ENCODE peak calls at places on chromosome 5, in eight cellular contexts. P is MM.1S, L is OCI-LY7, Q is PC-3, C is hepatocyte, X is neural progenitor cell, K is HCT116, U is GM23338. W is an unnamed sample.

GRCh38 chr5:150660108-150660831 is 781 bp upstream of the MYOZ3 start:
- DNase-seq in P (no peak), L (no peak), Q (no peak), C (peak), X (no peak), K (no peak), U (no peak), W (no peak)

GRCh38 chr5:56172225-56172624 is 60.9 kb downstream of the ANKRD55 start:
- DNase-seq in P (no peak), L (no peak), Q (peak), C (no peak), X (no peak), K (no peak), U (no peak), W (peak)

GRCh38 chr5:84480873-84481637 is 96.4 kb upstream of the EDIL3 start:
- DNase-seq in P (no peak), L (no peak), Q (peak), C (no peak), X (no peak), K (no peak), U (peak), W (no peak)

GRCh38 chr5:93723005-93723404 is 18.4 kb downstream of the POU5F2 start:
- DNase-seq in P (no peak), L (no peak), Q (peak), C (no peak), X (no peak), K (no peak), U (no peak), W (peak)

GRCh38 chr5:82635561-82636288 is 357.6 kb upstream of the RPS23 start:
- DNase-seq in P (no peak), L (no peak), Q (peak), C (peak), X (no peak), K (peak), U (no peak), W (peak)

GRCh38 chr5:38148021-38148625 is 110.2 kb upstream of the EGFLAM start:
- DNase-seq in P (no peak), L (no peak), Q (no peak), C (no peak), X (no peak), K (no peak), U (no peak), W (no peak)

GRCh38 chr5:77568555-77568954 is 70.0 kb downstream of the OTP start:
- DNase-seq in P (no peak), L (no peak), Q (no peak), C (no peak), X (no peak), K (no peak), U (no peak), W (no peak)

GRCh38 chr5:128559300-128560297 is 21.6 kb upstream of the FBN2 start:
- DNase-seq in P (no peak), L (no peak), Q (peak), C (no peak), X (no peak), K (no peak), U (peak), W (peak)

GRCh38 chr5:156477196-156477595 is 150.2 kb downstream of the SGCD start:
- DNase-seq in P (no peak), L (no peak), Q (no peak), C (no peak), X (no peak), K (no peak), U (no peak), W (peak)

GRCh38 chr5:53476019-53476418 is 4.4 kb upstream of the FST start:
- DNase-seq in P (no peak), L (no peak), Q (no peak), C (no peak), X (no peak), K (no peak), U (no peak), W (no peak)

GRCh38 chr5:173648308-173648866 is 31.9 kb upstream of the BOD1 start:
- DNase-seq in P (no peak), L (no peak), Q (no peak), C (no peak), X (no peak), K (no peak), U (no peak), W (no peak)

GRCh38 chr5:72517961-72518690 is 10.9 kb upstream of the ZNF366 start:
- DNase-seq in P (no peak), L (no peak), Q (no peak), C (no peak), X (peak), K (no peak), U (no peak), W (peak)

GRCh38 chr5:34026089-34026761 is 16.8 kb downstream of the C1QTNF3 start:
- DNase-seq in P (no peak), L (no peak), Q (no peak), C (no peak), X (no peak), K (no peak), U (no peak), W (no peak)

GRCh38 chr5:147472669-147473131 is 37.2 kb downstream of the DPYSL3 start:
- DNase-seq in P (no peak), L (no peak), Q (no peak), C (no peak), X (no peak), K (no peak), U (no peak), W (no peak)

GRCh38 chr5:4206127-4206526 is 610.5 kb downstream of the IRX1 start:
- DNase-seq in P (peak), L (no peak), Q (no peak), C (no peak), X (no peak), K (no peak), U (no peak), W (no peak)

GRCh38 chr5:104412649-104413240 is 850.2 kb upstream of the NUDT12 start:
- DNase-seq in P (peak), L (peak), Q (peak), C (peak), X (peak), K (peak), U (peak), W (peak)

GRCh38 chr5:6180231-6180872 is 198.0 kb downstream of the MED10 start:
- DNase-seq in P (no peak), L (no peak), Q (no peak), C (no peak), X (no peak), K (no peak), U (no peak), W (no peak)

GRCh38 chr5:139898981-139899380 is 103.4 kb downstream of the PSD2 start:
- DNase-seq in P (no peak), L (no peak), Q (no peak), C (no peak), X (no peak), K (no peak), U (no peak), W (no peak)

GRCh38 chr5:170179626-170180025 is 53.2 kb upstream of the C5orf58 start:
- DNase-seq in P (no peak), L (no peak), Q (no peak), C (no peak), X (no peak), K (no peak), U (no peak), W (no peak)

GRCh38 chr5:77937015-77937908 is 161.1 kb upstream of the TBCA start:
- DNase-seq in P (peak), L (no peak), Q (no peak), C (no peak), X (no peak), K (no peak), U (no peak), W (no peak)

GRCh38 chr5:122858451-122858850 is 13.0 kb downstream of the SNX24 start:
- DNase-seq in P (no peak), L (no peak), Q (peak), C (no peak), X (no peak), K (no peak), U (no peak), W (peak)

GRCh38 chr5:143887302-143887638 is 75.3 kb downstream of the HMHB1 start:
- DNase-seq in P (no peak), L (no peak), Q (peak), C (no peak), X (no peak), K (no peak), U (no peak), W (peak)

GRCh38 chr5:162485666-162486292 is 418.2 kb downstream of the GABRG2 start:
- DNase-seq in P (no peak), L (no peak), Q (no peak), C (peak), X (peak), K (no peak), U (peak), W (no peak)

GRCh38 chr5:110008131-110008530 is 318.4 kb downstream of the MAN2A1 start:
- DNase-seq in P (no peak), L (no peak), Q (no peak), C (no peak), X (no peak), K (no peak), U (no peak), W (no peak)

GRCh38 chr5:133967124-133967523 is 1.3 kb downstream of the C5orf15 start:
- DNase-seq in P (no peak), L (no peak), Q (no peak), C (no peak), X (peak), K (no peak), U (no peak), W (peak)

GRCh38 chr5:72878854-72879253 is 62.4 kb downstream of the TNPO1 start:
- DNase-seq in P (no peak), L (no peak), Q (no peak), C (no peak), X (no peak), K (no peak), U (no peak), W (no peak)

GRCh38 chr5:2746642-2747041 is 4.8 kb downstream of the IRX2 start:
- DNase-seq in P (no peak), L (no peak), Q (peak), C (no peak), X (no peak), K (no peak), U (peak), W (peak)
- H3K4me3 ChIP-seq in P (no peak), L (no peak), Q (no peak), C (no peak), X (no peak), K (no peak), U (no peak), W (peak)

GRCh38 chr5:138068742-138069375 is 15.0 kb upstream of the WNT8A start:
- DNase-seq in P (peak), L (peak), Q (peak), C (peak), X (peak), K (peak), U (peak), W (peak)

GRCh38 chr5:138064526-138064925 is 19.3 kb upstream of the WNT8A start:
- DNase-seq in P (no peak), L (no peak), Q (no peak), C (no peak), X (no peak), K (no peak), U (no peak), W (peak)

GRCh38 chr5:138065102-138065501 is 18.7 kb upstream of the WNT8A start:
- DNase-seq in P (no peak), L (no peak), Q (peak), C (no peak), X (peak), K (no peak), U (peak), W (no peak)
- H2AFZ ChIP-seq in P (no peak), L (no peak), Q (no peak), C (no peak), X (peak), K (no peak), U (no peak), W (no peak)

GRCh38 chr5:132812123-132812948 is 766 bp upstream of the SOWAHA start:
- DNase-seq in P (no peak), L (no peak), Q (no peak), C (no peak), X (no peak), K (no peak), U (no peak), W (no peak)

GRCh38 chr5:132814441-132815294 is 1.6 kb downstream of the SOWAHA start:
- DNase-seq in P (no peak), L (no peak), Q (no peak), C (no peak), X (peak), K (no peak), U (peak), W (no peak)

GRCh38 chr5:132815454-132815853 is 2.4 kb downstream of the SOWAHA start:
- DNase-seq in P (no peak), L (no peak), Q (peak), C (no peak), X (no peak), K (no peak), U (no peak), W (peak)

GRCh38 chr5:132813599-132814440 is 718 bp downstream of the SOWAHA start:
- DNase-seq in P (peak), L (no peak), Q (no peak), C (peak), X (peak), K (no peak), U (peak), W (peak)

DNA sequence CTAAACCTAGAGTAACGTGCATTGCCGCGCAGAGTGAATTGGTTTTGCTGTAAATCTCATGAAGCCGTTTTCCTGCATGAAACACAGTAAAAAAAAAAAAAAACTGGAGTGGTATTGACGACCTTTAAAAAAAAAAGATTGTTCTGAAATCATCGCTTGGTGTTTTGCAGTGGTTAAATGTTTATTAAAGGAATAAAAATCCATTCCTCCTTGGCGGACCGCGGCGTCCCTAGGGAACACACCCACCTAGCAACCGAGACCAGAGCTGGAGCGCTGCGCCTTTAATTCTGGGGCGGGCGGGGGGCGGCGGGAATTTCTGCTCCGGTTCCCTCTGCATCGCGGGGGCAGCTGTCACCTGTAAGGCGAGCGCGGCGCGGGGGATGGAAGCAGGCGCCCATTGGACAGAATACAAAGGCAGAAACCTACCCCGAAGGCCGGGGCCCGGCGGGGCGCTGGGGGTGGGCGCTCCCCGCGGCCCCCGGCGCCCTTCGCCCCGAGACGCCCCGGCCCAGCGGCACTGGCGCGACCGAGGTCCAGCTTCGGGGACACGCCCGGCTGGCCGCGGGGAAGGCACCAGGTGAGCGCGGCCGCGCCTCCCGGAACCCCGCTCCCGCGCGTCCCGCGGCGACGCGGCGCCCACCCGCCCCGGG is at the start of gene SOWAHA:
- DNase-seq in P (no peak), L (no peak), Q (no peak), C (peak), X (peak), K (no peak), U (peak), W (no peak)
- TF ChIP-seq EZH2phosphoT487 in P (no peak), L (no peak), Q (no peak), C (no peak), X (no peak), K (no peak), U (no peak), W (peak)

DNA sequence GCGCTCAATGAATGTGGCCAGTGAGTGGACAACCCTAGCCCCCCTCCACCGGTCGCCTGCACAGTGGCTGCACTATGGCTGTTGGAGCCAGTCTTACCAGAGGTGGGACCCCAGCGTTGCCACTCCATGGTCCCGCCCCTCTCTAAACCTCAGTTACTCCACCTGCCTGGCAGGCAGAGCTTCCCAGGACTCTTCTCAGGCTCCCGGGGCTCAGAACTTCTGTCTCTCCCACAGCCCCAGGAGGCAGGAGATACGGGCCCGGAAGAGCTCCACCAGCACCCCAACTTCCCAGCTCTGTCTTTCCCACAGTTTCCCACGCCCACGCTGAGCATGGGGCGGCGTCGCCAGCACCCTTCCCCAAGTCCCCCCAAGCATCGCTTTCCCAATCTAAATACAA is 975 bp downstream of the RASGEF1C start:
- DNase-seq in P (no peak), L (no peak), Q (no peak), C (no peak), X (peak), K (no peak), U (peak), W (no peak)
- H3K4me3 ChIP-seq in P (no peak), L (no peak), Q (peak), C (no peak), X (peak), K (peak), U (peak), W (no peak)